ENCODE peak calls at places on chromosomes 11 and 22, in eight cellular contexts. V, G, E, R, T, U, Q and D are unnamed samples.
A peak's percentile ranks its signal among the peaks of the same experiment; 100 is the strongest.

GRCh38 chr22:50056214-50056972 is 1.7 kb downstream of the TTLL8 start:
- DNase-seq in V (no peak), G (no peak), E (no peak), R (no peak), T (no peak), U (no peak), Q (no peak), D (no peak)

GRCh38 chr11:134447696-134448095 is 35.7 kb upstream of the B3GAT1 start:
- DNase-seq in V (no peak), G (no peak), E (no peak), R (no peak), T (no peak), U (no peak), Q (no peak), D (no peak)

GRCh38 chr11:6692128-6692527 is 9.0 kb upstream of the MRPL17 start:
- DNase-seq in V (no peak), G (no peak), E (no peak), R (no peak), T (no peak), U (no peak), Q (no peak), D (no peak)

GRCh38 chr11:77139201-77139600 is 11.2 kb downstream of the MYO7A start:
- DNase-seq in V (no peak), G (no peak), E (no peak), R (no peak), T (no peak), U (no peak), Q (no peak), D (no peak)

GRCh38 chr11:44978961-44979331 is 28.3 kb upstream of the TP53I11 start:
- DNase-seq in V (no peak), G (no peak), E (no peak), R (no peak), T (no peak), U (no peak), Q (no peak), D (no peak)

GRCh38 chr22:45731798-45732495 is 60.3 kb downstream of the ATXN10 start:
- DNase-seq in V (no peak), G (no peak), E (peak; percentile 52), R (no peak), T (no peak), U (peak; percentile 16), Q (peak; percentile 55), D (peak; percentile 62)

GRCh38 chr22:26330971-26331625 is 98.0 kb upstream of the ASPHD2 start:
- DNase-seq in V (peak; percentile 59), G (peak; percentile 35), E (peak; percentile 50), R (no peak), T (peak; percentile 68), U (no peak), Q (peak; percentile 46), D (peak; percentile 17)

GRCh38 chr22:37370306-37370979 is 56.8 kb downstream of the ELFN2 start:
- DNase-seq in V (peak; percentile 9), G (no peak), E (no peak), R (no peak), T (no peak), U (peak; percentile 34), Q (no peak), D (no peak)

GRCh38 chr11:450809-451451 is 851 bp downstream of the PTDSS2 start:
- DNase-seq in V (peak; percentile 76), G (peak; percentile 43), E (peak; percentile 63), R (peak; percentile 44), T (peak; percentile 47), U (peak; percentile 54), Q (peak; percentile 56), D (peak; percentile 56)

GRCh38 chr11:11552688-11553087 is 69.1 kb downstream of the GALNT18 start:
- DNase-seq in V (no peak), G (no peak), E (no peak), R (no peak), T (no peak), U (no peak), Q (no peak), D (no peak)

GRCh38 chr11:119481667-119482400 is 58.9 kb upstream of the THY1 start:
- DNase-seq in V (no peak), G (no peak), E (no peak), R (no peak), T (no peak), U (no peak), Q (no peak), D (no peak)

GRCh38 chr11:22508691-22509090 is 116.9 kb downstream of the FANCF start:
- DNase-seq in V (no peak), G (no peak), E (no peak), R (no peak), T (no peak), U (no peak), Q (no peak), D (no peak)

GRCh38 chr11:77560605-77561004 is 29.1 kb upstream of the AQP11 start:
- DNase-seq in V (no peak), G (peak; percentile 83), E (no peak), R (no peak), T (no peak), U (no peak), Q (peak; percentile 62), D (peak; percentile 6)

GRCh38 chr11:16252373-16252772 is 104.0 kb downstream of the SOX6 start:
- DNase-seq in V (no peak), G (peak; percentile 16), E (peak; percentile 13), R (no peak), T (no peak), U (no peak), Q (no peak), D (peak; percentile 7)

GRCh38 chr22:40397436-40397835 is 27.0 kb downstream of the SGSM3 start:
- DNase-seq in V (no peak), G (no peak), E (peak; percentile 68), R (no peak), T (no peak), U (no peak), Q (no peak), D (peak; percentile 38)

GRCh38 chr11:113261709-113262475 is 52.5 kb upstream of the TTC12 start:
- DNase-seq in V (no peak), G (peak; percentile 30), E (peak; percentile 16), R (no peak), T (no peak), U (no peak), Q (no peak), D (peak; percentile 88)

GRCh38 chr11:24855951-24856350 is 359.1 kb downstream of the LUZP2 start:
- DNase-seq in V (no peak), G (no peak), E (no peak), R (no peak), T (no peak), U (no peak), Q (no peak), D (no peak)

GRCh38 chr11:106276126-106276525 is 198.7 kb downstream of the AASDHPPT start:
- DNase-seq in V (no peak), G (no peak), E (peak; percentile 48), R (no peak), T (no peak), U (no peak), Q (peak; percentile 30), D (peak; percentile 24)

GRCh38 chr11:80074837-80075236 is 634.0 kb upstream of the TENM4 start:
- DNase-seq in V (no peak), G (no peak), E (no peak), R (no peak), T (no peak), U (no peak), Q (no peak), D (no peak)

GRCh38 chr11:34564406-34564805 is 50.8 kb upstream of the ELF5 start:
- DNase-seq in V (no peak), G (no peak), E (peak; percentile 11), R (no peak), T (no peak), U (no peak), Q (no peak), D (no peak)
- TF ChIP-seq CTCF in V (no peak), G (no peak), E (no peak), R (no peak), T (no peak), U (no peak), Q (no peak), D (no peak)

DNA sequence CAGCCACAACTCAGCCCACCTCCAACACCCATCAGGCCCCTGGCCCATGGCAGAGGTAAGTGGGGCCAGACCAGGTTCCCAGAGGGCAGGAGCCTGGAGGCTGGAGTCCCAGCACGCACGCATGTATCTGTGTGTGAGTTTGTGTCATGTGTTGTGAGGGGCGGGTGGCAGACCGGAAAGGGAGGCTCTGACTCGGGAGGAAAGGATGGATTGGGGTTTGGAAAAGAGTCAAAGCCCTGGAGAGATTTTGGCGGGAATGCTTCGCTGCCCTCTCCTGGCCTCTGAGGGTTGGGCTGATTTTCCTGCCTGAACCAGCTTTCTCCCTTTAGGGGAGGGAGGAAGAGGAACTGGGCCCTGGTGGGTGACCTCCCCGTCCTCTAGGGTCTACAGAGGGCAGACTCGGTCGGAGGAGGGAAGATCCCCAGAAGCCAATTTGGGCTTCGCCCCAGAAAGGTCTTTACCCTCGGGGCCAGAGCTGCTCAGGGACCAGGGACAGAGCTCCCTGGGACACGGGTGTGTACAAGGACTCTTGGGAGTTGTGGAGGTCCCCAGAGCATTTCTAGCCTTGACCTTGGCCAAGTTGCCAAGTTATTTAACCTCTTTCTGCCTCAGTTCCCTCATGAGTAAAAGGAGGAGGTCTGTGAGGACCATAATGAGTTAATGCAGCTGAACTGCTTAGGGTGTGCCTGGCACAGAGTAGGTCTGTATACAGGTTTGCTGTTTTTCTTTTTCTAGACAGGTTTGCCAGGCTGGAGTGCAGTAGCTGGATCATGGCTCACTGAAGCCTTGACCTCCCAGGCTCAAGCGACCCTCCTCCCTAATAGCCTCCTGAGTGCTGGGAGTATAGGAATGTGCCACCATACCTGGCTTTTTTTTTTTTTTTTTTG is 6.9 kb downstream of the C11orf68 start:
- DNase-seq in V (no peak), G (peak; percentile 85), E (peak; percentile 80), R (no peak), T (peak; percentile 36), U (peak; percentile 67), Q (peak; percentile 91), D (peak; percentile 73)
- TF ChIP-seq CTCF in V (peak; percentile 46), G (peak; percentile 46), E (peak; percentile 30), R (no peak), T (peak; percentile 25), U (peak; percentile 9), Q (peak; percentile 38), D (peak; percentile 32)

GRCh38 chr22:43945632-43946390 is 9.4 kb upstream of the SAMM50 start:
- DNase-seq in V (peak; percentile 71), G (peak; percentile 61), E (peak; percentile 68), R (no peak), T (peak; percentile 68), U (peak; percentile 60), Q (peak; percentile 61), D (peak; percentile 44)
- TF ChIP-seq CTCF in V (peak; percentile 84), G (peak; percentile 87), E (peak; percentile 82), R (peak; percentile 43), T (peak; percentile 74), U (peak; percentile 48), Q (peak; percentile 78), D (peak; percentile 81)

GRCh38 chr11:108662700-108663099 is 2.2 kb upstream of the DDX10 start:
- DNase-seq in V (no peak), G (no peak), E (no peak), R (no peak), T (no peak), U (no peak), Q (no peak), D (no peak)

GRCh38 chr11:108663154-108663877 is 1.6 kb upstream of the DDX10 start:
- DNase-seq in V (no peak), G (no peak), E (no peak), R (no peak), T (no peak), U (no peak), Q (no peak), D (no peak)

GRCh38 chr11:108664241-108664640 is 628 bp upstream of the DDX10 start:
- DNase-seq in V (no peak), G (no peak), E (no peak), R (no peak), T (no peak), U (no peak), Q (no peak), D (no peak)

GRCh38 chr11:108666373-108666772 is 1.5 kb downstream of the DDX10 start:
- DNase-seq in V (no peak), G (no peak), E (no peak), R (no peak), T (no peak), U (no peak), Q (peak; percentile 15), D (no peak)

GRCh38 chr11:108664730-108665525 is at the start of gene DDX10:
- DNase-seq in V (peak; percentile 97), G (peak; percentile 98), E (peak; percentile 99), R (peak; percentile 82), T (peak; percentile 98), U (peak; percentile 97), Q (peak; percentile 98), D (peak; percentile 99)
- TF ChIP-seq CTCF in V (peak; percentile 44), G (peak; percentile 45), E (peak; percentile 3), R (peak; percentile 19), T (no peak), U (peak; percentile 7), Q (no peak), D (no peak)